ENCODE peak calls at places on chromosomes 7 and 10, in seven cellular contexts. One of them, this sample, is unnamed.

GRCh38 chr7:133836666-133837065 is 290.5 kb upstream of the LRGUK start:
- DNase-seq in cortex of kidney: no peak
- DNase-seq in EL: no peak
- DNase-seq in activated T-cell treated with anti-CD3 and anti-CD28 coated beads for 48 hours: no peak
- DNase-seq in LoVo: no peak
- DNase-seq in neural progenitor cell: no peak
- DNase-seq in RCC 7860: no peak
- DNase-seq in this sample: no peak

GRCh38 chr10:119199231-119199992 is 8.0 kb upstream of the GRK5 start:
- DNase-seq in cortex of kidney: no peak
- DNase-seq in activated T-cell treated with anti-CD3 and anti-CD28 coated beads for 48 hours: no peak
- DNase-seq in EL: peak
- DNase-seq in LoVo: peak
- DNase-seq in neural progenitor cell: peak
- DNase-seq in RCC 7860: peak
- DNase-seq in this sample: no peak

GRCh38 chr10:132551093-132551807 is 13.7 kb downstream of the INPP5A start:
- DNase-seq in EL: no peak
- DNase-seq in RCC 7860: no peak
- DNase-seq in neural progenitor cell: no peak
- DNase-seq in activated T-cell treated with anti-CD3 and anti-CD28 coated beads for 48 hours: no peak
- DNase-seq in cortex of kidney: no peak
- DNase-seq in LoVo: no peak
- DNase-seq in this sample: no peak

GRCh38 chr10:110919349-110919931 is at the start of gene SHOC2:
- DNase-seq in LoVo: no peak
- DNase-seq in EL: no peak
- DNase-seq in RCC 7860: no peak
- DNase-seq in neural progenitor cell: peak
- DNase-seq in cortex of kidney: peak
- DNase-seq in activated T-cell treated with anti-CD3 and anti-CD28 coated beads for 48 hours: peak
- DNase-seq in this sample: peak

GRCh38 chr7:25776737-25777109 is 375.3 kb upstream of the NFE2L3 start:
- DNase-seq in LoVo: no peak
- DNase-seq in neural progenitor cell: no peak
- DNase-seq in EL: no peak
- DNase-seq in RCC 7860: no peak
- DNase-seq in cortex of kidney: no peak
- DNase-seq in activated T-cell treated with anti-CD3 and anti-CD28 coated beads for 48 hours: no peak
- DNase-seq in this sample: no peak

GRCh38 chr7:20783716-20784310 is 2.9 kb downstream of the SP8 start:
- DNase-seq in cortex of kidney: no peak
- DNase-seq in neural progenitor cell: peak
- DNase-seq in RCC 7860: no peak
- DNase-seq in activated T-cell treated with anti-CD3 and anti-CD28 coated beads for 48 hours: no peak
- DNase-seq in LoVo: no peak
- DNase-seq in EL: no peak
- DNase-seq in this sample: no peak

GRCh38 chr7:149310113-149310836 is 48.3 kb downstream of the ZNF783 start:
- DNase-seq in activated T-cell treated with anti-CD3 and anti-CD28 coated beads for 48 hours: no peak
- DNase-seq in neural progenitor cell: no peak
- DNase-seq in EL: peak
- DNase-seq in LoVo: peak
- DNase-seq in RCC 7860: peak
- DNase-seq in cortex of kidney: no peak
- DNase-seq in this sample: no peak

GRCh38 chr7:20229652-20230500 is 12.7 kb upstream of the MACC1 start:
- DNase-seq in LoVo: no peak
- DNase-seq in EL: peak
- DNase-seq in activated T-cell treated with anti-CD3 and anti-CD28 coated beads for 48 hours: no peak
- DNase-seq in neural progenitor cell: no peak
- DNase-seq in RCC 7860: peak
- DNase-seq in cortex of kidney: no peak
- DNase-seq in this sample: no peak

GRCh38 chr10:87619705-87620104 is 40.0 kb upstream of the PAPSS2 start:
- DNase-seq in RCC 7860: no peak
- DNase-seq in neural progenitor cell: no peak
- DNase-seq in EL: peak
- DNase-seq in cortex of kidney: no peak
- DNase-seq in LoVo: no peak
- DNase-seq in activated T-cell treated with anti-CD3 and anti-CD28 coated beads for 48 hours: no peak
- DNase-seq in this sample: no peak

GRCh38 chr7:28136885-28137284 is 43.7 kb downstream of the JAZF1 start:
- DNase-seq in RCC 7860: no peak
- DNase-seq in LoVo: no peak
- DNase-seq in neural progenitor cell: no peak
- DNase-seq in cortex of kidney: no peak
- DNase-seq in activated T-cell treated with anti-CD3 and anti-CD28 coated beads for 48 hours: no peak
- DNase-seq in EL: peak
- DNase-seq in this sample: no peak

GRCh38 chr10:119541046-119541445 is 1.5 kb downstream of the RGS10 start:
- DNase-seq in cortex of kidney: no peak
- DNase-seq in LoVo: no peak
- DNase-seq in EL: peak
- DNase-seq in neural progenitor cell: no peak
- DNase-seq in activated T-cell treated with anti-CD3 and anti-CD28 coated beads for 48 hours: peak
- DNase-seq in RCC 7860: no peak
- DNase-seq in this sample: peak

GRCh38 chr7:130009848-130010688 is 41.1 kb downstream of the ZC3HC1 start:
- DNase-seq in RCC 7860: peak
- DNase-seq in cortex of kidney: no peak
- DNase-seq in neural progenitor cell: no peak
- DNase-seq in EL: peak
- DNase-seq in activated T-cell treated with anti-CD3 and anti-CD28 coated beads for 48 hours: peak
- DNase-seq in LoVo: peak
- DNase-seq in this sample: peak

GRCh38 chr7:17939111-17939669 is 1.1 kb downstream of the SNX13 start:
- DNase-seq in neural progenitor cell: no peak
- DNase-seq in EL: peak
- DNase-seq in LoVo: peak
- DNase-seq in activated T-cell treated with anti-CD3 and anti-CD28 coated beads for 48 hours: no peak
- DNase-seq in cortex of kidney: no peak
- DNase-seq in RCC 7860: peak
- DNase-seq in this sample: no peak

This sample was measured in activated CD8-positive, alpha-beta memory T cell treated with anti-CD3 and anti-CD28 coated beads, Interleukin-2, amount 50 U/mL, for 48 hours.